ENCODE peak calls at places on chromosome 1, in eight cellular contexts. Y, L, N, R, Z, T, H and K are unnamed samples.
A peak's percentile ranks its signal among the peaks of the same experiment; 100 is the strongest.

GRCh38 chr1:245155186-245156040 is 628 bp downstream of the KIF26B start:
- DNase-seq in Y (peak; percentile 60), L (no peak), N (no peak), R (no peak), Z (no peak), T (no peak), H (no peak), K (no peak)

GRCh38 chr1:66999640-67000400 is 54.1 kb downstream of the SLC35D1 start:
- DNase-seq in Y (no peak), L (no peak), N (no peak), R (no peak), Z (no peak), T (no peak), H (no peak), K (no peak)

GRCh38 chr1:98101364-98101763 is 180.5 kb upstream of the DPYD start:
- DNase-seq in Y (no peak), L (no peak), N (no peak), R (no peak), Z (no peak), T (no peak), H (no peak), K (no peak)

GRCh38 chr1:216600730-216601426 is 122.4 kb downstream of the ESRRG start:
- DNase-seq in Y (peak; percentile 86), L (peak; percentile 40), N (peak; percentile 38), R (no peak), Z (no peak), T (peak; percentile 1), H (peak; percentile 83), K (peak; percentile 86)

GRCh38 chr1:155911156-155912055 is at the start of gene RIT1:
- DNase-seq in Y (peak; percentile 87), L (peak; percentile 76), N (no peak), R (peak; percentile 85), Z (peak; percentile 73), T (peak; percentile 34), H (peak; percentile 77), K (peak; percentile 82)

GRCh38 chr1:101181930-101182329 is 54.9 kb upstream of the S1PR1 start:
- DNase-seq in Y (no peak), L (no peak), N (no peak), R (no peak), Z (no peak), T (no peak), H (no peak), K (no peak)

GRCh38 chr1:198549863-198550262 is 9.4 kb upstream of the ATP6V1G3 start:
- DNase-seq in Y (no peak), L (no peak), N (no peak), R (no peak), Z (no peak), T (no peak), H (no peak), K (no peak)

GRCh38 chr1:181044449-181044966 is 10.7 kb downstream of the MR1 start:
- DNase-seq in Y (no peak), L (no peak), N (no peak), R (peak; percentile 23), Z (no peak), T (no peak), H (no peak), K (no peak)

GRCh38 chr1:93668121-93668520 is 13.5 kb downstream of the BCAR3 start:
- DNase-seq in Y (no peak), L (no peak), N (no peak), R (no peak), Z (no peak), T (no peak), H (no peak), K (no peak)

GRCh38 chr1:16442941-16443340 is 2.4 kb downstream of the NECAP2 start:
- DNase-seq in Y (no peak), L (no peak), N (no peak), R (no peak), Z (no peak), T (no peak), H (no peak), K (no peak)

GRCh38 chr1:16440480-16441311 is at the start of gene NECAP2:
- DNase-seq in Y (peak; percentile 90), L (peak; percentile 75), N (peak; percentile 85), R (peak; percentile 97), Z (peak; percentile 79), T (peak; percentile 18), H (peak; percentile 90), K (peak; percentile 94)

GRCh38 chr1:16443975-16444745 is 3.6 kb downstream of the NECAP2 start:
- DNase-seq in Y (no peak), L (no peak), N (no peak), R (no peak), Z (no peak), T (no peak), H (no peak), K (no peak)

GRCh38 chr1:16441312-16441641 is 753 bp downstream of the NECAP2 start:
- DNase-seq in Y (no peak), L (no peak), N (no peak), R (no peak), Z (no peak), T (no peak), H (no peak), K (peak; percentile 37)

DNA sequence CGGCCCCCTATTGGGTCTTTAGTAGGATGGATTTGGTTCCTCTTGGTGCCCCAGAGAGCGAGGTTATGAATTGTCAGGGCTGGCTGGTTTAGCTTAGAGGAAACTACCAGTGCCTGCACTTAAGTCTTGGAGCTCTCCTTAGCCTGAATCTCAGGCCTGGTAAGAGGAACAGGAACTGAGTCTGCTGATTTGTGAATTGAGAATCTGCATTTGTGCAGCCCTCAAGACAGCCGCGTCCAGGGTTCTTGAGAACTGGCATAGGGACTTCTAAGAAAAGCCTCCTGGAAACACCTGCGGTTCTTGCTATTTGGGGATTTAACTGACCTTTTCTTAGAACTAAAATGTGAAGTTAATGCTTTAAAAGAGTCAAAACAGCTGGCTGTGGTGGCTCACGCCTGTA is 1.7 kb downstream of the NECAP2 start:
- DNase-seq in Y (no peak), L (no peak), N (no peak), R (no peak), Z (no peak), T (no peak), H (no peak), K (no peak)
- H3K4me3 ChIP-seq in Y (no peak overlapping the region), L (no peak overlapping the region), N (no peak overlapping the region), R (no peak overlapping the region), Z (no peak overlapping the region), T (no peak overlapping the region), H (no peak overlapping the region), K (no peak overlapping the region)

GRCh38 chr1:172907834-172908326 is 142.9 kb downstream of the TNFSF18 start:
- DNase-seq in Y (no peak), L (no peak), N (no peak), R (no peak), Z (no peak), T (no peak), H (no peak), K (no peak)

GRCh38 chr1:172905452-172905851 is 145.3 kb downstream of the TNFSF18 start:
- DNase-seq in Y (no peak), L (no peak), N (no peak), R (no peak), Z (no peak), T (no peak), H (no peak), K (peak; percentile 49)

GRCh38 chr1:172903581-172904220 is 147.0 kb downstream of the TNFSF18 start:
- DNase-seq in Y (no peak), L (no peak), N (no peak), R (no peak), Z (no peak), T (no peak), H (no peak), K (no peak)

GRCh38 chr1:172909606-172910326 is 141.0 kb downstream of the TNFSF18 start:
- DNase-seq in Y (no peak), L (no peak), N (peak; percentile 99), R (no peak), Z (no peak), T (no peak), H (peak; percentile 11), K (peak; percentile 84)

GRCh38 chr1:172906778-172907592 is 143.8 kb downstream of the TNFSF18 start:
- DNase-seq in Y (no peak), L (no peak), N (no peak), R (no peak), Z (no peak), T (no peak), H (no peak), K (peak; percentile 92)
- H3K4me3 ChIP-seq in Y (no peak overlapping the region), L (no peak overlapping the region), N (no peak overlapping the region), R (no peak overlapping the region), Z (no peak overlapping the region), T (no peak overlapping the region), H (no peak overlapping the region), K (no peak overlapping the region)

DNA sequence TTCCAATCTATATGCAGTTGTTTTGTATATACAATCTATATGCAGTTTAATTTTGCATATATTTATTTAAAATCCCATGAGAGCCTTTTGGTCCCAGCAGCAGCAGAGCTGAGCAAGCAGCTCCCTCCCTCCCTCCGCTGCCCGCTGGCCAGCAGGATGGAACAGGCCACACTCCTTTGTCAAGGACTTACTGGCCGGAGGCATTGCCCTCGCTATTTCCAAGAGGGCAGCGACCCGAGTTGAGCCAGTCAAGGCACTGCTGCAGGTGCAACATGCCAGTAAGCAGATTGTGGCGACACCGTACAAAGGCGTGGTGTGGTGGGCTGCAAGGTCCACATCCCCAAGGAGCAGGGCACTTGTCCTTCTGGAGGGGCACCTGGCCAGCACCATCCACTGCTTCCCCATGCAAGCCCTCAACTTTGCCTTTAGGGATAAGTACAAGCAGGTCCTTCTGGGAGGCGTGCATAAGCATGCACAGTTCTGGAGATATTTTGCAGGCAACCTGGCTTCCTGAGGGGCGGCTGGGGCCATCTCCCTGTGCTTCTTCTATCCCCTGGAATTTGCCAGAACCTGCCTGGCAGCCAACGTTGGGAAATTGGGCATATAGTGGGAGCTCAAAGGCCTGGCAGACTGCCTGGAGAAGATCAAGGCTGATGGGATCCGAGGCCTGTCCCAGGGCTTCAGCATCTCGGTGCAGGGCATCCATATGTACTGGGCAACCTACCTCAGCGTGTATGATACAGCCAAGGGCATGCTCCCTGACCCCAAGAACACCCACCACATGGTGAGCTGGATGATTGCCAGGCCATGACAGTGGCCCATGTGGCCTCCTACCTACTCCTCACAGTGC is 92.2 kb downstream of the OSBPL9 start:
- DNase-seq in Y (no peak), L (no peak), N (no peak), R (no peak), Z (no peak), T (no peak), H (no peak), K (no peak)
- H3K4me3 ChIP-seq in Y (no peak overlapping the region), L (no peak overlapping the region), N (no peak overlapping the region), R (no peak overlapping the region), Z (no peak overlapping the region), T (no peak overlapping the region), H (no peak overlapping the region), K (no peak overlapping the region)

DNA sequence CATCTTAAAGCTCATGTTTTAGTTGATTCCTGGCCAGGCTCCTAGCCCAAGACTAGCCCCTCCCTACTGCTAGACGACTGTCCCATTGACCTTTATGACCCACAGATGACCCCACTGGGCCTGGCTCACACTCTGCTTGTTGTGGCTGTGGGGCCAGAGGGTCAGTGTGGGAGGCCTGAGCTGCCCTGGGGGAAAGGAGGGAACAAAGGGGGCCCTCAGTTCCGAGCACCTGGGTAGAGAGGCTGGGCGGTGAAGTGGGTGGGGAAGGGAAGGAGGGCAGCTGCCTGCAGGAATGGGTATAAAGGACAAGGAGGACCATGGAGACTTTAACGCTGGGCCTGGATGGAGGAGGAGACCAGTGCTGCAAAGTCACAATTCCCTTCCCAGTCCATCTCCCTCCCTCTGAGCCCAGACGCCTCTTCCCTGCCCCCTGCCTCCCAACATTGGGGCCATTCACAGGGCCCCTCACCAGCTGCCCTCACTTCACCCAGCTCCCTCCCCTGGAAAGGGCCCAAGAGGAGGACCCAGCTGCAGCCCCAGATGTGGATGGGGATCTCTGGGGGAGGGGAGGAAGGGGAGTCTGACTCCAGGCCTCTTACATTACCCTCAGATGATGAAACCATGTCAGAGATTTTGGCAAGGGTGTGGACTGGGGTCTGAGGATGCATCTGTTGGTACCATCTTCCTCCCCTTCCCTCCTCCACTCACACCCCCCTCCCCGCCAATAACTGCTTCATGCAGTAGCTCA is 911 bp upstream of the KIF21B start:
- DNase-seq in Y (no peak), L (no peak), N (no peak), R (no peak), Z (no peak), T (no peak), H (no peak), K (no peak)
- H3K4me3 ChIP-seq in Y (no peak overlapping the region), L (no peak overlapping the region), N (no peak overlapping the region), R (no peak overlapping the region), Z (no peak overlapping the region), T (no peak overlapping the region), H (no peak overlapping the region), K (no peak overlapping the region)